ENCODE peak calls at places on chromosomes 3 and 15, in seven cellular contexts. W is A172, Y is activated T-cell treated with anti-CD3 and anti-CD28 coated beads for 1 hour, S is head of caudate nucleus, V is left ventricle myocardium inferior, F is NCI-H446, A is pons. I is an unnamed sample.

GRCh38 chr3:46168583-46168982 is 39.5 kb downstream of the CCR1 start:
- DNase-seq in W (no peak), Y (no peak), S (no peak), V (no peak), F (no peak), A (no peak), I (no peak)

GRCh38 chr15:100349696-100350433 is 8.1 kb upstream of the ADAMTS17 start:
- DNase-seq in W (no peak), Y (peak), S (peak), V (peak), F (peak), A (peak), I (peak)

GRCh38 chr15:78437107-78437761 is 782 bp upstream of the IREB2 start:
- DNase-seq in W (no peak), Y (no peak), S (no peak), V (no peak), F (no peak), A (no peak), I (no peak)

GRCh38 chr3:179336345-179336929 is 11.1 kb upstream of the MFN1 start:
- DNase-seq in W (no peak), Y (no peak), S (no peak), V (no peak), F (no peak), A (no peak), I (no peak)

GRCh38 chr3:49839193-49839809 is 17.1 kb downstream of the TRAIP start:
- DNase-seq in W (peak), Y (peak), S (peak), V (peak), F (peak), A (peak), I (no peak)

GRCh38 chr3:105351821-105352220 is 14.9 kb upstream of the ALCAM start:
- DNase-seq in W (peak), Y (no peak), S (no peak), V (no peak), F (no peak), A (no peak), I (peak)

GRCh38 chr3:23750573-23751484 is 54.9 kb upstream of the UBE2E1 start:
- DNase-seq in W (no peak), Y (no peak), S (no peak), V (no peak), F (no peak), A (no peak), I (no peak)

GRCh38 chr3:168517514-168518071 is 421.9 kb upstream of the GOLIM4 start:
- DNase-seq in W (no peak), Y (no peak), S (peak), V (no peak), F (no peak), A (no peak), I (no peak)

GRCh38 chr3:108159865-108160264 is 62.4 kb downstream of the IFT57 start:
- DNase-seq in W (peak), Y (no peak), S (no peak), V (no peak), F (no peak), A (no peak), I (no peak)

GRCh38 chr3:134309987-134310700 is 59.5 kb upstream of the RYK start:
- DNase-seq in W (no peak), Y (no peak), S (no peak), V (no peak), F (no peak), A (no peak), I (peak)

GRCh38 chr3:129087138-129087702 is 26.6 kb downstream of the GP9 start:
- DNase-seq in W (no peak), Y (no peak), S (no peak), V (peak), F (no peak), A (no peak), I (no peak)

GRCh38 chr3:159062734-159063410 is 261.0 kb downstream of the MFSD1 start:
- DNase-seq in W (no peak), Y (no peak), S (no peak), V (no peak), F (no peak), A (no peak), I (no peak)

GRCh38 chr3:50503504-50503903 is at the start of gene CACNA2D2:
- DNase-seq in W (peak), Y (peak), S (peak), V (peak), F (peak), A (peak), I (peak)

GRCh38 chr15:34837246-34838016 is 42.1 kb upstream of the ACTC1 start:
- DNase-seq in W (peak), Y (no peak), S (no peak), V (no peak), F (peak), A (no peak), I (no peak)

GRCh38 chr3:172653004-172653403 is 57.9 kb downstream of the NCEH1 start:
- DNase-seq in W (no peak), Y (no peak), S (no peak), V (no peak), F (peak), A (no peak), I (peak)

GRCh38 chr3:132622148-132622547 is 25.1 kb downstream of the ACKR4 start:
- DNase-seq in W (no peak), Y (no peak), S (no peak), V (no peak), F (no peak), A (no peak), I (no peak)

GRCh38 chr3:49007771-49008528 is 759 bp downstream of the WDR6 start:
- DNase-seq in W (peak), Y (peak), S (peak), V (peak), F (peak), A (peak), I (peak)

GRCh38 chr3:194306109-194306686 is 44.9 kb downstream of the CPN2 start:
- DNase-seq in W (peak), Y (no peak), S (no peak), V (no peak), F (no peak), A (no peak), I (no peak)

GRCh38 chr15:89575656-89576416 is 567 bp downstream of the TICRR start:
- DNase-seq in W (no peak), Y (no peak), S (no peak), V (peak), F (no peak), A (no peak), I (no peak)

GRCh38 chr3:56525291-56525690 is 31.7 kb upstream of the CCDC66 start:
- DNase-seq in W (no peak), Y (no peak), S (no peak), V (no peak), F (no peak), A (no peak), I (no peak)

GRCh38 chr3:21718161-21718765 is 32.7 kb downstream of the ZNF385D start:
- DNase-seq in W (peak), Y (no peak), S (no peak), V (no peak), F (peak), A (no peak), I (peak)

GRCh38 chr15:55873024-55873745 is 120.2 kb downstream of the NEDD4 start:
- DNase-seq in W (peak), Y (no peak), S (no peak), V (no peak), F (no peak), A (no peak), I (no peak)

GRCh38 chr3:48248095-48248863 is 7.4 kb downstream of the ZNF589 start:
- DNase-seq in W (no peak), Y (no peak), S (no peak), V (no peak), F (no peak), A (no peak), I (no peak)

GRCh38 chr15:64716452-64716851 is 58.9 kb downstream of the RBPMS2 start:
- DNase-seq in W (no peak), Y (no peak), S (no peak), V (no peak), F (no peak), A (no peak), I (no peak)

GRCh38 chr15:38464675-38465074 is 10.7 kb downstream of the FAM98B start:
- DNase-seq in W (no peak), Y (no peak), S (no peak), V (no peak), F (no peak), A (no peak), I (no peak)

GRCh38 chr15:38883987-38884386 is 319.4 kb upstream of the RASGRP1 start:
- DNase-seq in W (peak), Y (no peak), S (no peak), V (no peak), F (no peak), A (no peak), I (no peak)

GRCh38 chr3:107992976-107993684 is 97.7 kb downstream of the CD47 start:
- DNase-seq in W (peak), Y (no peak), S (no peak), V (no peak), F (no peak), A (no peak), I (peak)

GRCh38 chr15:96703087-96703486 is 372.6 kb downstream of the NR2F2 start:
- DNase-seq in W (no peak), Y (no peak), S (no peak), V (no peak), F (no peak), A (no peak), I (no peak)

GRCh38 chr3:4119119-4119518 is 184.1 kb upstream of the SETMAR start:
- DNase-seq in W (no peak), Y (no peak), S (no peak), V (no peak), F (no peak), A (no peak), I (no peak)

GRCh38 chr3:157948605-157949383 is 157.4 kb downstream of the SHOX2 start:
- DNase-seq in W (no peak), Y (no peak), S (no peak), V (no peak), F (no peak), A (no peak), I (no peak)

GRCh38 chr15:29570121-29570930 is 251.9 kb downstream of the TJP1 start:
- DNase-seq in W (no peak), Y (no peak), S (peak), V (no peak), F (no peak), A (no peak), I (no peak)

GRCh38 chr3:184874709-184875644 is 63.0 kb downstream of the VPS8 start:
- DNase-seq in W (peak), Y (no peak), S (peak), V (no peak), F (peak), A (peak), I (peak)

GRCh38 chr3:45140392-45140791 is 5.8 kb downstream of the CDCP1 start:
- DNase-seq in W (peak), Y (no peak), S (no peak), V (no peak), F (peak), A (no peak), I (no peak)

I was measured in PC-9.